ENCODE peak calls at places on chromosomes 1 and 21, in six cellular contexts. N is NCI-H1417, M is NCI-H2171 treated with DMSO at 0.1 percent for 48 hours, C is amniotic stem cell, I is myocyte, L is H9. K is an unnamed sample.

GRCh38 chr21:45279446-45280177 is 8.1 kb downstream of the POFUT2 start:
- DNase-seq in N (no peak), M (no peak), C (no peak), I (no peak), L (peak), K (no peak)

GRCh38 chr1:53398091-53398490 is 61.1 kb upstream of the DMRTB1 start:
- DNase-seq in N (no peak), M (no peak), C (no peak), I (no peak), L (peak), K (no peak)

GRCh38 chr1:117607471-117607870 is 1.6 kb downstream of the TENT5C start:
- DNase-seq in N (peak), M (no peak), C (no peak), I (no peak), L (no peak), K (no peak)

GRCh38 chr1:224203243-224204016 is 20.4 kb downstream of the DEGS1 start:
- DNase-seq in N (no peak), M (peak), C (no peak), I (peak), L (peak), K (no peak)

GRCh38 chr1:91176250-91176649 is 154.4 kb upstream of the ZNF644 start:
- DNase-seq in N (no peak), M (no peak), C (no peak), I (no peak), L (no peak), K (no peak)

GRCh38 chr1:44546403-44547053 is 127.8 kb downstream of the TMEM53 start:
- DNase-seq in N (no peak), M (no peak), C (no peak), I (no peak), L (peak), K (no peak)

GRCh38 chr1:43452789-43453441 is 816 bp downstream of the HYI start:
- DNase-seq in N (peak), M (peak), C (no peak), I (peak), L (peak), K (no peak)

GRCh38 chr1:38285807-38286530 is 239.4 kb upstream of the POU3F1 start:
- DNase-seq in N (no peak), M (no peak), C (no peak), I (no peak), L (no peak), K (no peak)

GRCh38 chr1:223726380-223727001 is 14.2 kb downstream of the CAPN2 start:
- DNase-seq in N (no peak), M (no peak), C (peak), I (peak), L (peak), K (peak)

GRCh38 chr1:214447557-214447871 is 103.9 kb downstream of the PTPN14 start:
- DNase-seq in N (no peak), M (no peak), C (no peak), I (no peak), L (no peak), K (no peak)

GRCh38 chr1:197519741-197520334 is 251.8 kb downstream of the CRB1 start:
- DNase-seq in N (peak), M (peak), C (no peak), I (peak), L (no peak), K (no peak)

GRCh38 chr1:115222616-115223402 is 115.2 kb downstream of the NGF start:
- DNase-seq in N (no peak), M (no peak), C (no peak), I (no peak), L (no peak), K (no peak)

GRCh38 chr1:97745912-97746311 is 174.9 kb downstream of the DPYD start:
- DNase-seq in N (no peak), M (no peak), C (no peak), I (no peak), L (no peak), K (no peak)

GRCh38 chr1:83844546-83844945 is 154.4 kb downstream of the TTLL7 start:
- DNase-seq in N (no peak), M (no peak), C (no peak), I (no peak), L (no peak), K (no peak)

K was measured in stimulated activated naive CD4-positive, alpha-beta T cell.